ENCODE peak calls at places on chromosomes 13 and 19, in five cellular contexts. R is GM12878, Q is HCT116, D is K562, Y is H1. K is an unnamed sample.
A peak's percentile ranks its signal among the peaks of the same experiment; 100 is the strongest.

GRCh38 chr13:48686810-48687209 is 33.1 kb downstream of the CYSLTR2 start:
- DNase-seq in R (no peak), Q (no peak), D (no peak), Y (no peak), K (no peak)

GRCh38 chr13:98674968-98675528 is 77.4 kb downstream of the SLC15A1 start:
- DNase-seq in R (no peak), Q (no peak), D (no peak), Y (no peak), K (no peak)

GRCh38 chr19:35249146-35249847 is 495 bp downstream of the LSR start:
- DNase-seq in R (no peak), Q (no peak), D (peak; percentile 64), Y (no peak), K (no peak)

GRCh38 chr19:3494051-3494450 is 6.4 kb downstream of the DOHH start:
- DNase-seq in R (no peak), Q (no peak), D (peak; percentile 89), Y (no peak), K (no peak)

GRCh38 chr13:98476538-98476966 is 100.4 kb downstream of the STK24 start:
- DNase-seq in R (peak; percentile 90), Q (peak; percentile 64), D (peak; percentile 33), Y (no peak), K (no peak)

GRCh38 chr19:44757057-44757734 is 8.7 kb downstream of the BCL3 start:
- DNase-seq in R (no peak), Q (no peak), D (peak; percentile 70), Y (no peak), K (no peak)

GRCh38 chr19:30152510-30153291 is 210.7 kb downstream of the URI1 start:
- DNase-seq in R (no peak), Q (no peak), D (no peak), Y (no peak), K (no peak)

GRCh38 chr13:44305845-44306244 is 67.8 kb upstream of the SERP2 start:
- DNase-seq in R (no peak), Q (no peak), D (no peak), Y (no peak), K (no peak)

GRCh38 chr19:46387713-46388130 is 25.6 kb downstream of the CCDC8 start:
- DNase-seq in R (no peak), Q (no peak), D (no peak), Y (no peak), K (no peak)

GRCh38 chr13:97583884-97584497 is 150.0 kb downstream of the RAP2A start:
- DNase-seq in R (no peak), Q (no peak), D (no peak), Y (no peak), K (peak; percentile 12)

GRCh38 chr19:2494447-2495129 is 18.7 kb downstream of the GADD45B start:
- DNase-seq in R (no peak), Q (no peak), D (peak; percentile 91), Y (no peak), K (no peak)

GRCh38 chr13:50529154-50529882 is 314.2 kb downstream of the DLEU7 start:
- DNase-seq in R (no peak), Q (peak; percentile 65), D (no peak), Y (no peak), K (no peak)

GRCh38 chr19:47221080-47221841 is 9.7 kb downstream of the BBC3 start:
- DNase-seq in R (no peak), Q (no peak), D (no peak), Y (no peak), K (no peak)

GRCh38 chr13:45889582-45890243 is 38.2 kb upstream of the SIAH3 start:
- DNase-seq in R (no peak), Q (no peak), D (no peak), Y (no peak), K (no peak)

GRCh38 chr13:100389617-100390016 is 199.0 kb downstream of the GGACT start:
- DNase-seq in R (no peak), Q (no peak), D (no peak), Y (no peak), K (no peak)

GRCh38 chr13:23703241-23703640 is 133.0 kb downstream of the TNFRSF19 start:
- DNase-seq in R (no peak), Q (no peak), D (no peak), Y (no peak), K (no peak)

GRCh38 chr13:25042141-25042540 is 53.8 kb upstream of the PABPC3 start:
- DNase-seq in R (no peak), Q (no peak), D (no peak), Y (no peak), K (no peak)

GRCh38 chr13:25044071-25044470 is 51.9 kb upstream of the PABPC3 start:
- DNase-seq in R (no peak), Q (no peak), D (no peak), Y (no peak), K (no peak)

GRCh38 chr13:25046985-25047660 is 48.8 kb upstream of the PABPC3 start:
- DNase-seq in R (no peak), Q (no peak), D (no peak), Y (no peak), K (no peak)

GRCh38 chr13:25051065-25051464 is 44.9 kb upstream of the PABPC3 start:
- DNase-seq in R (no peak), Q (no peak), D (no peak), Y (no peak), K (no peak)

DNA sequence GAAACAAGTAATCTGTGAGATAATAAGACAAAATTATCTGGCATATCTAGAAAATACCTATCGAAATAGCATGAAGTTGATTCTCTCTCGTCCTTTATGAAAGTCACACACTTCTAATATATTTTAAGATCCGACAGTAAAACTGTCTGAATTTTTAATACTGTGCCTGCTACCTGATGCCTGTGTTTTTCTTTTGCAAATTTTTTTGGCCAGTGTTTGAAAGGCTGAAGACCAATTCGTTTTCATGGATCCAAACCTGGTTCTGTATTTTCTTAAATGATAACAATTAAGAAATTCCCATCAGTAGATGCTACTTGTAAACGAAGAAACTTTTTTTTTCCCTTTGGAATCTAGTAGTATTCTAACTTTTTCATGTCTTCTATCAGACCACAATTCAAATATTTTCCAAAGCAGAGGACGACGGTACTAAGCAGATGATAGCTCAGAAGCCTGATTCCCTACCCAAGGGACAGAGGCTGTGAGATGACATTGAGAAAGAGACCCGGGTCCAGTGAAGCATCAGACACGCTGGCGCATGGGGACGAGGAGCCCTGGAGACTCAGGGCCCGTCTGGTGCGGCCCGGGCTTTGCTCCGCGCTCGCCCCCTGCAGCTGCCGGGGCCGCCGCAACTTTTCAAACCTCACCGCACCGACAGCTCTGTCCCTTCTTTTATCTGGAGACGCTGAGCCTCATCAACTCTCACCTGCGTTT is 49.5 kb upstream of the PABPC3 start:
- DNase-seq in R (no peak), Q (no peak), D (no peak), Y (no peak), K (no peak)
- TF ChIP-seq ZNF274 in R (no peak), Q (no peak), D (no peak), Y (no peak), K (no peak)

GRCh38 chr19:13008926-13009787 is 13.9 kb downstream of the NFIX start:
- DNase-seq in R (no peak), Q (no peak), D (peak; percentile 7), Y (no peak), K (no peak)
- H3K4me3 ChIP-seq in R (no peak overlapping the region), Q (no peak overlapping the region), D (no peak overlapping the region), Y (peak overlapping the region; percentile 47), K (no peak overlapping the region)

DNA sequence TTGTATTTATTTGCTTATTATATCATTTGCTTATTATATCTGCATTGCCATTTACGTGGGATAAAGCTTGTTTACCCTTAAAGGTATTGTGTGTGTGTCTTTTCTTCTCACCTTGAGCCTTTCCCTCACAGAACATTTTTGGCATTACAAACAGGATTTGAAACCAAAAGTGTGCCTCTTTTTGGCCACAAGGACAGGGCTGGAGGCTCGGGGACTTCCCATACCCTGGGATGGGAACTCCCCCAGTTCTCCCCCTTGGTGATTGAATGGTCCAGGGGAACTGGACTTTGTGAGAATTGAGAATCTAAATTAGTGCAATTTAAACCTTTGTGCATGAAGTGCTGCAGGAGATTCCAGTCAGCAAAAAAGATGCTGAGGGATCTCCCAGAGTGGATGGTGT is 2.4 kb upstream of the ZNF506 start:
- DNase-seq in R (peak; percentile 52), Q (no peak), D (no peak), Y (no peak), K (no peak)
- TF ChIP-seq ZNF274 in R (no peak), Q (no peak), D (no peak), Y (no peak), K (no peak)

GRCh38 chr19:16572332-16573211 is at the start of gene SLC35E1:
- DNase-seq in R (peak; percentile 86), Q (peak; percentile 96), D (peak; percentile 97), Y (peak; percentile 90), K (peak; percentile 96)
- H3K4me3 ChIP-seq in R (peak within 1 kb of the TSS; percentile 97), Q (peak within 1 kb of the TSS; percentile 89), D (peak within 1 kb of the TSS; percentile 99), Y (peak within 1 kb of the TSS; percentile 90), K (peak within 1 kb of the TSS; percentile 96)

K was measured in HepG2.